ENCODE peak calls at places on chromosomes 16 and 17, in seven cellular contexts. N, Y, H, P, A, T and W are unnamed samples.
A peak's percentile ranks its signal among the peaks of the same experiment; 100 is the strongest.

GRCh38 chr16:14399397-14400284 is 230.4 kb downstream of the PARN start:
- DNase-seq in T (peak; percentile 62), Y (no peak), A (no peak), H (no peak), P (peak; percentile 58), N (peak; percentile 33), W (no peak)

GRCh38 chr16:10679921-10680320 is 14.8 kb downstream of the TEKT5 start:
- DNase-seq in H (no peak), A (no peak), Y (no peak), N (no peak), P (no peak), T (no peak), W (no peak)

GRCh38 chr16:49532243-49532870 is 158.8 kb downstream of the C16orf78 start:
- DNase-seq in T (no peak), P (no peak), H (no peak), A (no peak), Y (no peak), N (no peak), W (no peak)

GRCh38 chr16:9665851-9666271 is 516.4 kb downstream of the GRIN2A start:
- DNase-seq in N (no peak), A (no peak), T (no peak), H (no peak), Y (no peak), P (no peak), W (peak; percentile 52)

GRCh38 chr16:87556941-87557459 is 45.3 kb upstream of the JPH3 start:
- DNase-seq in H (no peak), T (peak; percentile 23), Y (peak; percentile 39), N (peak; percentile 68), P (peak; percentile 71), A (peak; percentile 70), W (peak; percentile 30)

GRCh38 chr17:75688209-75688771 is 21.2 kb downstream of the SAP30BP start:
- DNase-seq in Y (no peak), N (no peak), H (no peak), A (no peak), P (peak; percentile 88), T (no peak), W (no peak)

GRCh38 chr16:87314990-87315420 is 2.2 kb downstream of the C16orf95 start:
- DNase-seq in P (no peak), H (no peak), Y (no peak), A (peak; percentile 33), T (no peak), N (no peak), W (no peak)

GRCh38 chr16:11138769-11139623 is 117.0 kb downstream of the SOCS1 start:
- DNase-seq in H (no peak), T (peak; percentile 44), Y (no peak), P (peak; percentile 78), N (no peak), A (no peak), W (no peak)

GRCh38 chr17:17626840-17627239 is 35.3 kb upstream of the PEMT start:
- DNase-seq in N (no peak), T (no peak), P (no peak), Y (no peak), A (no peak), H (no peak), W (no peak)

GRCh38 chr17:76528528-76529223 is 8.8 kb downstream of the CYGB start:
- DNase-seq in T (peak; percentile 28), P (peak; percentile 71), H (no peak), N (peak; percentile 78), A (no peak), Y (no peak), W (no peak)

GRCh38 chr16:84032458-84033178 is 10.0 kb downstream of the SLC38A8 start:
- DNase-seq in A (no peak), P (no peak), N (peak; percentile 54), T (no peak), H (no peak), Y (no peak), W (no peak)

GRCh38 chr17:77027271-77027670 is 113.5 kb upstream of the SEC14L1 start:
- DNase-seq in N (no peak), T (no peak), Y (no peak), A (no peak), P (no peak), H (no peak), W (no peak)

GRCh38 chr17:73956595-73957465 is 246.6 kb upstream of the RPL38 start:
- DNase-seq in H (peak; percentile 58), Y (peak; percentile 40), P (peak; percentile 50), N (peak; percentile 27), A (no peak), T (no peak), W (peak; percentile 74)

GRCh38 chr17:78176548-78177025 is 8.2 kb downstream of the SYNGR2 start:
- DNase-seq in H (peak; percentile 70), N (peak; percentile 73), A (peak; percentile 96), Y (peak; percentile 79), T (peak; percentile 22), P (peak; percentile 61), W (peak; percentile 84)

GRCh38 chr16:88570691-88571092 is 489 bp downstream of the ZC3H18 start:
- DNase-seq in T (no peak), N (no peak), P (peak; percentile 3), A (no peak), Y (no peak), H (no peak), W (peak; percentile 42)

GRCh38 chr17:44677136-44677535 is 12.4 kb downstream of the CCDC43 start:
- DNase-seq in T (peak; percentile 47), Y (no peak), H (no peak), A (no peak), N (no peak), P (no peak), W (no peak)

GRCh38 chr16:62280556-62280955 is 244.3 kb upstream of the CDH8 start:
- DNase-seq in P (no peak), T (no peak), A (no peak), Y (no peak), N (no peak), H (no peak), W (no peak)

GRCh38 chr17:77688369-77688768 is 270.1 kb upstream of the TNRC6C start:
- DNase-seq in N (no peak), H (no peak), T (no peak), Y (no peak), P (no peak), A (no peak), W (no peak)

GRCh38 chr17:43360739-43361498 is 37.9 kb upstream of the ARL4D start:
- DNase-seq in Y (peak; percentile 83), T (peak; percentile 100), A (peak; percentile 47), P (peak; percentile 100), N (peak; percentile 86), H (peak; percentile 79), W (peak; percentile 80)

GRCh38 chr17:81803728-81804558 is at the start of gene GCGR:
- DNase-seq in N (no peak), Y (no peak), H (no peak), T (no peak), A (peak; percentile 81), P (no peak), W (no peak)

DNA sequence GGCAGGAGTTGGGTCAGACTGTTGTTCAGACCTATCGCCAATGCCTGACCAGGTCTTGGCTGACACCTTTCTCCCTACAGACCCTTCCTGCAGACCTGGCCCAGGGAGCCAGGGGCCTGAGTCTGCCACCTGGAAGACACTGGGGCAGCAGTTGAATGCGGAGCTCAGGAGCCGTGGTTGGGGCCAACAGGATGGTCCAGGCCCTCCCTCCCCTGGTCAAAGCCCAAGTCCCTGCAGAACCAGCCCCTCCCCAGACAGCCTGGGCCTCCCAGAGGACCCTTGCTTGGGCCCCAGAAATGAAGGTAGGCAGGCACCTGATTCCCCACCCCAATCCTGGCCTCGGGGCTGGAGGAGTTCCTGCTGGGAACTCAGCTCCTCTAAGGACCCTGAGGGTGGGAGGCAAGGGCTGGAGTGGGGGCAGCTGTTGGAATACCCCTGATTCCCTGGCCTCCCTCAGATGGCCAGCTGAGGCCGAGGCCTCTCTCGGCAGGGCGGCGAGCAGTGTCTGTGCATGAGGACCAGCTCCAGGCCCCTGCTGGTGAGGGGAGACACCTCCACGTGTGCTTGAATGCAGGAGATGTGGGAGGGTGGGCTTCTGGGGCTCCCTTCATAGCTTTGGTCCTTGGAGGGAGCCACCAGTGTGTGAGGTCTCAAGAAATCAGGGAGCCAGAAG is 3.6 kb downstream of the ACD start:
- DNase-seq in H (no peak), A (no peak), Y (no peak), T (no peak), P (no peak), N (no peak), W (no peak)
- H3K36me3 ChIP-seq in H (no peaks in the 10 kb centered on the region), A (no peaks in the 10 kb centered on the region), Y (no peaks in the 10 kb centered on the region), T (peaks cover 1% of the 10 kb centered on the region), P (no peaks in the 10 kb centered on the region), N (peaks cover 6% of the 10 kb centered on the region), W (no peaks in the 10 kb centered on the region)

GRCh38 chr16:2071454-2072263 is 23.9 kb downstream of the TSC2 start:
- DNase-seq in T (no peak), N (no peak), P (no peak), H (no peak), A (peak; percentile 68), Y (no peak), W (no peak)
- H3K36me3 ChIP-seq in T (peaks cover 62% of the 10 kb centered on the region), N (peaks cover 91% of the 10 kb centered on the region), P (peaks cover 10% of the 10 kb centered on the region), H (no peaks in the 10 kb centered on the region), A (peaks cover 17% of the 10 kb centered on the region), Y (peaks cover 3% of the 10 kb centered on the region), W (no peaks in the 10 kb centered on the region)

GRCh38 chr16:53285236-53285635 is 149.0 kb upstream of the RBL2 start:
- DNase-seq in Y (no peak), P (no peak), N (no peak), T (no peak), H (no peak), A (no peak), W (no peak)

GRCh38 chr16:53282975-53283946 is 151.0 kb upstream of the RBL2 start:
- DNase-seq in N (no peak), A (no peak), P (peak; percentile 62), H (no peak), Y (no peak), T (peak; percentile 49), W (no peak)

GRCh38 chr16:53281859-53282258 is 152.4 kb upstream of the RBL2 start:
- DNase-seq in T (no peak), A (no peak), Y (no peak), P (no peak), N (no peak), H (no peak), W (no peak)

GRCh38 chr16:53282328-53282727 is 151.9 kb upstream of the RBL2 start:
- DNase-seq in P (no peak), A (no peak), H (no peak), Y (no peak), T (no peak), N (no peak), W (no peak)

GRCh38 chr16:53281280-53281679 is 153.0 kb upstream of the RBL2 start:
- DNase-seq in A (no peak), N (no peak), P (no peak), T (no peak), Y (no peak), H (no peak), W (no peak)
- H3K36me3 ChIP-seq in A (peaks cover 2% of the 10 kb centered on the region), N (peaks cover 66% of the 10 kb centered on the region), P (peaks cover 62% of the 10 kb centered on the region), T (peaks cover 20% of the 10 kb centered on the region), Y (peaks cover 39% of the 10 kb centered on the region), H (no peaks in the 10 kb centered on the region), W (peaks cover 1% of the 10 kb centered on the region)

DNA sequence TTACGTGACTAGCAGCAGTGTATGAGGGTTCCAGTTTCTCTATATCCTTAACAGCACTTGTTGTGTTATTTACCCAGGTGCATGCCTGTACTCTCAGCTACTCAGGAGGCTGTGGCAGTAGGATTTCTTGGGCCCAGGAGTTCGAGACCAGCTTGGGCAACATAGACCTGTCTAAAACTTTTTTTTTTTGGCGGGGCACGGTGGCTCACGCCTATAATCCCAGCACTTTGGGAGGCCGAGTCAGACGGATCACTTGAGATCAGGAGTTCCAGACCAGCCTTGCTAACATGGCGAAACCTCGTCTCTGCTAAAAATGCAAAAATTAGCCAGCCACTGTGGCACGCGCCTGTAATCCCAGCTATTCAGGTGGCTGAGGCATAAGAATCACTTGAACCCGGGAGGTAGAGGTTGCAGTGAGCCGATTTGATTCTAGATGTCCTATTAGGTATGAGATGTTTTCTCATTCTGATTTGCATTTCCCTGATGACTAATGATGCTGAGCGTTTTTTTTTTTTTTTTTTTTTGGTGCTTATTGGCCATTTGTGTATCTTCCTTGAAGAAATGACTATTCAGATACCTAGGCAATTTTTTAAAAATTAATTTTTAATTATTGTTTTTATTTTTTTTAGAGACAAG is 13.4 kb downstream of the CASC3 start:
- DNase-seq in A (no peak), N (no peak), P (no peak), T (no peak), H (no peak), Y (no peak), W (no peak)
- H3K36me3 ChIP-seq in A (peaks cover 9% of the 10 kb centered on the region), N (peaks cover 67% of the 10 kb centered on the region), P (peaks cover 34% of the 10 kb centered on the region), T (peaks cover 33% of the 10 kb centered on the region), H (no peaks in the 10 kb centered on the region), Y (peaks cover 10% of the 10 kb centered on the region), W (no peaks in the 10 kb centered on the region)